ENCODE peak calls at places on chromosome 10, in five cellular contexts. V is GM12878, L is HCT116, I is K562, R is HepG2. F is an unnamed sample.

GRCh38 chr10:31317652-31318381 is 1.2 kb upstream of the ZEB1 start:
- DNase-seq in V (no peak), L (no peak), I (peak), R (no peak), F (no peak)

GRCh38 chr10:112246-112645 is 23.0 kb upstream of the ZMYND11 start:
- DNase-seq in V (no peak), L (no peak), I (no peak), R (no peak), F (no peak)

GRCh38 chr10:43166879-43167490 is 28.7 kb downstream of the CSGALNACT2 start:
- DNase-seq in V (no peak), L (no peak), I (no peak), R (no peak), F (no peak)

GRCh38 chr10:109358325-109358724 is 565.0 kb downstream of the XPNPEP1 start:
- DNase-seq in V (no peak), L (no peak), I (no peak), R (no peak), F (no peak)

GRCh38 chr10:102509387-102509786 is 5.6 kb downstream of the SUFU start:
- DNase-seq in V (no peak), L (no peak), I (no peak), R (no peak), F (no peak)

GRCh38 chr10:78367012-78367411 is 333.3 kb downstream of the RPS24 start:
- DNase-seq in V (no peak), L (no peak), I (no peak), R (no peak), F (no peak)

GRCh38 chr10:122387572-122387971 is 13.1 kb downstream of the PLEKHA1 start:
- DNase-seq in V (no peak), L (no peak), I (no peak), R (no peak), F (no peak)

GRCh38 chr10:102422586-102423129 is 2.0 kb downstream of the FBXL15 start:
- DNase-seq in V (no peak), L (peak), I (peak), R (peak), F (peak)

GRCh38 chr10:120336910-120337540 is 120.0 kb upstream of the PLPP4 start:
- DNase-seq in V (no peak), L (peak), I (peak), R (peak), F (peak)

GRCh38 chr10:46560952-46561351 is 4.5 kb upstream of the GPRIN2 start:
- DNase-seq in V (no peak), L (no peak), I (no peak), R (no peak), F (no peak)

GRCh38 chr10:103153765-103154197 is 39.3 kb downstream of the NT5C2 start:
- DNase-seq in V (no peak), L (no peak), I (no peak), R (peak), F (peak)

GRCh38 chr10:125010362-125010761 is 68.4 kb downstream of the ZRANB1 start:
- DNase-seq in V (no peak), L (no peak), I (no peak), R (no peak), F (no peak)

GRCh38 chr10:104893711-104894110 is 252.6 kb downstream of the SORCS3 start:
- DNase-seq in V (no peak), L (no peak), I (no peak), R (no peak), F (no peak)

GRCh38 chr10:75532253-75532924 is 101.0 kb downstream of the LRMDA start:
- DNase-seq in V (no peak), L (no peak), I (no peak), R (no peak), F (peak)

GRCh38 chr10:63236113-63236935 is 103.2 kb downstream of the NRBF2 start:
- DNase-seq in V (no peak), L (peak), I (no peak), R (peak), F (peak)

GRCh38 chr10:63633677-63634487 is 112.7 kb downstream of the REEP3 start:
- DNase-seq in V (no peak), L (peak), I (peak), R (peak), F (peak)

GRCh38 chr10:20350509-20350908 is 534.3 kb downstream of the PLXDC2 start:
- DNase-seq in V (no peak), L (no peak), I (no peak), R (no peak), F (no peak)

GRCh38 chr10:31618541-31619291 is 299.7 kb downstream of the ZEB1 start:
- DNase-seq in V (no peak), L (no peak), I (no peak), R (no peak), F (no peak)

GRCh38 chr10:101001225-101002035 is 1.8 kb downstream of the LZTS2 start:
- DNase-seq in V (no peak), L (no peak), I (no peak), R (no peak), F (no peak)
- TF ChIP-seq POLR2A in V (no peak), L (no peak), I (no peak), R (no peak), F (no peak)

GRCh38 chr10:44963772-44964633 is 4.4 kb downstream of the RASSF4 start:
- DNase-seq in V (no peak), L (no peak), I (no peak), R (peak), F (no peak)

GRCh38 chr10:44961931-44962750 is 2.5 kb downstream of the RASSF4 start:
- DNase-seq in V (no peak), L (no peak), I (no peak), R (no peak), F (no peak)

GRCh38 chr10:44965104-44965503 is 5.5 kb downstream of the RASSF4 start:
- DNase-seq in V (no peak), L (no peak), I (no peak), R (no peak), F (no peak)

GRCh38 chr10:44961231-44961571 is 1.6 kb downstream of the RASSF4 start:
- DNase-seq in V (no peak), L (no peak), I (no peak), R (no peak), F (no peak)

DNA sequence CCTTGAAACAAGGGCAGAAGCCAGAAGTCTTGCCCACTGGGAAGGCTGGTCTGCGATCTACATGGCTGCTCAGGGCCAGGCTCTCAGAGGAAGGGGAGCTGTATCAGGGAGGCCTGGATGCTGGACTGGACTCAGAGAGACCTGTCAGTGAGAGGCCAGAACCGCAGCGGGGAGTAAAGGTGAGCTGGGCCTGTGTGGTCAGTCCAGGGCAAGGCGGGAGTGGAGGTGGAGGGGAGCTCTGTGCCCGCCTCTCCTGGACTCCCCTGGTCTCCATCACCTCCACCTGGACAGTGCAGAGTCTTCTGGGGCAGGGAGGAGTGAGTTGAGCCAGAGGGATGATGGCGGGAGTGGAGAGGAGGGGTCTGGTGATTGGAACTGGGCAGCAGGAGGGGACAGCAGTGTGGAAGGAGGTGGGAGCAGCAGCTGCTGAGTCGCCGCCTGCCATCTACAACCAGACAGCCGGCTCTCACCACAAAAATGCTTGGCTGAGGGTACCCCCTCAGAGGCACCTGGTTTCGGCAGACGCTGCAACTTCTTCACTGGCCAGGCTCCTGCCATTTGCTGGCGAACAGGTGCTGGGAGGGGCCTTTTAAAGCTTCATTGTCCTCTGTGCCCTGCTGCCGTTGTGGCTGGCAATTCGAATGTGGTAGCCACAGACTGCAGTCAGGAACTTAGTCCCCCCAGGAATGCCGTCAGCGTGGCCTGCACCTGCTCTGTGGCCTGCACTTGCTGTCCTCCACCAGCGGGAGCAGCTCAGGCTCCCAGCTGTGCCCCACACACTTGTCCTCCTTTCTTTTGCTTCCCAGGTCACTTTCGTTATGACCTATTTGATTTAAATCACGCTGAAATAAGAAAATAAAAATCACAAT is 3.5 kb downstream of the RASSF4 start:
- DNase-seq in V (no peak), L (no peak), I (no peak), R (peak), F (no peak)
- TF ChIP-seq REST in V (no peak), L (no peak), I (no peak), R (no peak), F (no peak)

DNA sequence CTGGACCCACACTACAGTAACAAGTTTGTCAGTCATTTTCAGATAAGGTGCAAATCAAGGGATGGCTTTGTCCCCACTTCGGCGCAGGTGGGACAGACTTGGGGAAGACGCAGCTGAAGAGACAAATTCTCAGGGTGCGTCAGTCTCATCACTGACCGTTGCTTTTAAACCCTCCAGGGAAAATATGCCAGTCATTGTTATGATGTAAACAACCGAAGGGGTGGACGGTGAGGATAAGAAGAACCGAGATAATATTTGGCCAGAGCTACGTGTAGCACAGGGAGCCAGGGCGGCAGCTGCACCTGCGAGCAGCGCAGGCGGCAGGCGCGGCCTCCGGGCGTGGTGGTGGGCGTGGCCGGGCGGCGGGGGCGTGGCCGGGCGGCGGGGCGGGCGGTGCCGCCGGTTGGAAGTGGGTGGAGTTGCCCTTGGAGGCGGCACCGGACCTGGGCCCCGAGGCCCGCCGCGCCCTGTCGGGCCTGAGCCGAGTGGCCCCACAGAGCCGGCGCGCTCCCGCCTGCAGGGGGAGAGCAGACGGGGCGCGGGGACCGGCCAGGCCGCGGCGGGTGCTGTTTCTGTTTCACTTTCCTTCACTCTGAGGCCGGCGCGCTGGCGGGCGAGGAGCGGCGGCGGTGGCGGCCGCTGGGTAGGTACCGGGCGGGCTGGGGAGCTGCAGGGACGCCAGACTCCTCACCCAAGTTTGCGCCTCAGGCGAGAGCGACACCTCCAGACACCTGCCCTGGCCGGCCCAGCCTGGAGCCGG is at the start of gene PCGF5:
- DNase-seq in V (no peak), L (peak), I (peak), R (no peak), F (peak)
- TF ChIP-seq POLR2A in V (peak), L (peak), I (peak), R (peak), F (peak)

GRCh38 chr10:96541921-96542320 is 28.2 kb upstream of the TLL2 start:
- DNase-seq in V (no peak), L (no peak), I (no peak), R (no peak), F (no peak)
- TF ChIP-seq REST in V (no peak), L (no peak), I (no peak), R (no peak), F (no peak)

DNA sequence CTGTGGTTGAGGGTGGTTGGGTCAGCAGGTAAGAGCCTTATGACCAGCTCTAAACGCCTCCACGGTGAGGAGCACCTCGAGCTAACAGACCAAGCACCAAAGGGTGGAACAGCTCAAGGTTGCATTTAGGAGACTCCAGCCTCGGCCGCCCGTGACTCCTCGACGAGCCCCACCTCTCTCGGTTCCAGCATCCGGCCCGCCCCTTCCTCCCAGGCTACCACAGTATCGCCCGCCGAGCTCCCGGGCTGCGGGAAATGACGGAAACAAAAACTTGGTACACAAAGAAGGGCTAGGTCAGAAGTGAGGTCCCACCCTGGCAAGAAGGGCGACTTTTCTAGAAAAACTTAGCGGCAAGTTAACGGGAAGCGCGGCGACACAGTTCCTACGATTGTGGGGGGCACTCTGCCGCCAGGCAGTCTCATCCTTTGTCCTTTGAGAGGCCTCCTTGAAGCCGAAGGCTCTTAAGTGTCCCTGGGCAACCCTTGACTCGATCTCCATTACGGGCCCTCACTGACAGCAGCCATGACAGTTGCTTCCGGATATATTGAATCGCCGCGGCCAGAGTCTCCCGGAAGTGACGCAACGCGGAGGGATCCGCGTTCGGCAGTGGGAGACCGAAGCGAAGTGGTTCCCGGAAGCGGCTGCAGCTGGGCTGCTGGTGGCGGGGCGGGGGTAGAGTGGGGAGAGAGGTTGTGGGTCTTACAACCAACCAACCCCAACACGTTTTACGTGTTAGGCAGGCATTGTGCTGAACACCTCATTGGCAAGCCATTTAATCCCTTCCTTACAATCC is 40.2 kb upstream of the ZNF518A start:
- DNase-seq in V (peak), L (peak), I (peak), R (peak), F (peak)
- TF ChIP-seq POLR2A in V (peak), L (peak), I (peak), R (peak), F (peak)

GRCh38 chr10:14380746-14381145 is 50.0 kb upstream of the FRMD4A start:
- DNase-seq in V (no peak), L (no peak), I (no peak), R (no peak), F (no peak)
- TF ChIP-seq REST in V (no peak), L (no peak), I (no peak), R (no peak), F (no peak)

F was measured in A549.